ENCODE peak calls at places on chromosome X, in seven cellular contexts. Y is dermis blood vessel endothelial cell, C is endodermal cell, M is lung, B is epithelial cell of esophagus, G is NCI-H1092 treated with DMSO at 0.1 percent for 48 hours, O is HEK293T. Q is an unnamed sample.

GRCh38 chrX:1412551-1413161 is 20.7 kb upstream of the SLC25A6 start:
- DNase-seq in M (no peak), G (no peak), Y (no peak), C (no peak), B (no peak), O (no peak), Q (no peak)

GRCh38 chrX:102129473-102129872 is 4.0 kb downstream of the TCEAL2 start:
- DNase-seq in O (peak), M (no peak), C (no peak), B (peak), G (peak), Y (peak), Q (no peak)

GRCh38 chrX:8984231-8984630 is 49.7 kb downstream of the FAM9B start:
- DNase-seq in Y (no peak), G (no peak), C (no peak), B (no peak), M (no peak), O (no peak), Q (no peak)

GRCh38 chrX:2391869-2392606 is 108.7 kb downstream of the DHRSX start:
- DNase-seq in O (no peak), C (peak), M (no peak), B (peak), G (no peak), Y (peak), Q (no peak)

GRCh38 chrX:67104982-67105757 is 438.7 kb upstream of the AR start:
- DNase-seq in G (no peak), B (no peak), O (no peak), M (no peak), C (no peak), Y (no peak), Q (no peak)

GRCh38 chrX:290476-291166 is 9.4 kb downstream of the PLCXD1 start:
- DNase-seq in B (no peak), Y (no peak), G (no peak), M (no peak), C (no peak), O (no peak), Q (peak)

GRCh38 chrX:2867191-2867590 is 38.5 kb downstream of the GYG2 start:
- DNase-seq in C (no peak), B (no peak), M (no peak), O (no peak), G (no peak), Y (no peak), Q (no peak)

GRCh38 chrX:120653000-120653399 is 23.1 kb upstream of the C1GALT1C1 start:
- DNase-seq in G (no peak), B (no peak), Y (no peak), M (no peak), C (no peak), O (no peak), Q (no peak)

GRCh38 chrX:47991263-47992092 is 12.3 kb downstream of the ZNF182 start:
- DNase-seq in G (no peak), Y (no peak), O (no peak), M (no peak), B (peak), C (no peak), Q (peak)

GRCh38 chrX:24026403-24026801 is 584 bp downstream of the KLHL15 start:
- DNase-seq in G (no peak), C (peak), O (no peak), Y (peak), B (no peak), M (no peak), Q (no peak)